ENCODE peak calls at places on chromosomes 3 and 15, in eight cellular contexts. J is endothelial cell of umbilical vein, O is upper lobe of left lung, H is brain microvascular endothelial cell, U is lower lobe of right lung, K is A549, Q is thoracic aorta, A is psoas muscle. R is an unnamed sample.

GRCh38 chr15:89814112-89814742 is 425 bp downstream of the ANPEP start:
- DNase-seq in J (no peak), O (peak), H (no peak), U (peak), K (no peak), Q (no peak), A (no peak), R (no peak)

GRCh38 chr15:99438222-99438592 is 127.6 kb upstream of the MEF2A start:
- DNase-seq in J (no peak), O (peak), H (no peak), U (no peak), K (no peak), Q (no peak), A (no peak), R (no peak)

GRCh38 chr3:100957407-100958100 is 35.7 kb downstream of the ABI3BP start:
- DNase-seq in J (no peak), O (no peak), H (peak), U (no peak), K (no peak), Q (no peak), A (no peak), R (no peak)

GRCh38 chr3:25897019-25897418 is 107.1 kb downstream of the OXSM start:
- DNase-seq in J (peak), O (no peak), H (peak), U (no peak), K (peak), Q (no peak), A (no peak), R (no peak)

GRCh38 chr3:196168808-196169391 is 42.3 kb downstream of the ZDHHC19 start:
- DNase-seq in J (no peak), O (no peak), H (no peak), U (no peak), K (no peak), Q (no peak), A (no peak), R (no peak)

GRCh38 chr3:122350814-122351418 is 25.9 kb downstream of the CSTA start:
- DNase-seq in J (no peak), O (no peak), H (peak), U (no peak), K (no peak), Q (no peak), A (no peak), R (no peak)

GRCh38 chr15:93037341-93038063 is 51.5 kb downstream of the RGMA start:
- DNase-seq in J (no peak), O (peak), H (peak), U (peak), K (no peak), Q (no peak), A (peak), R (no peak)

GRCh38 chr3:15523660-15524417 is 2.3 kb upstream of the COLQ start:
- DNase-seq in J (no peak), O (no peak), H (no peak), U (no peak), K (no peak), Q (no peak), A (no peak), R (no peak)

GRCh38 chr3:169865176-169865800 is 4.4 kb downstream of the LRRC31 start:
- DNase-seq in J (no peak), O (no peak), H (no peak), U (no peak), K (no peak), Q (no peak), A (no peak), R (peak)

GRCh38 chr3:52181543-52181942 is 16.4 kb upstream of the ALAS1 start:
- DNase-seq in J (no peak), O (no peak), H (no peak), U (no peak), K (no peak), Q (no peak), A (no peak), R (no peak)

GRCh38 chr3:96190024-96190616 is 624.3 kb upstream of the EPHA6 start:
- DNase-seq in J (no peak), O (no peak), H (no peak), U (no peak), K (no peak), Q (no peak), A (no peak), R (no peak)

GRCh38 chr15:81888748-81889479 is 156.9 kb downstream of the MEX3B start:
- DNase-seq in J (no peak), O (no peak), H (peak), U (no peak), K (no peak), Q (no peak), A (no peak), R (no peak)

GRCh38 chr3:101635954-101636798 is 40.8 kb downstream of the ZBTB11 start:
- DNase-seq in J (peak), O (no peak), H (peak), U (peak), K (peak), Q (no peak), A (peak), R (peak)

GRCh38 chr3:118823626-118824025 is 211.0 kb downstream of the IGSF11 start:
- DNase-seq in J (no peak), O (no peak), H (no peak), U (no peak), K (no peak), Q (no peak), A (no peak), R (no peak)

GRCh38 chr3:24048843-24049242 is 103.8 kb downstream of the NR1D2 start:
- DNase-seq in J (no peak), O (no peak), H (no peak), U (no peak), K (no peak), Q (no peak), A (no peak), R (no peak)

GRCh38 chr15:37891754-37892368 is 42.6 kb upstream of the TMCO5A start:
- DNase-seq in J (peak), O (no peak), H (peak), U (no peak), K (peak), Q (no peak), A (no peak), R (no peak)

GRCh38 chr3:98613616-98614015 is 20.2 kb upstream of the CPOX start:
- DNase-seq in J (no peak), O (no peak), H (peak), U (no peak), K (no peak), Q (no peak), A (no peak), R (no peak)

GRCh38 chr3:18222686-18223085 is 202.5 kb downstream of the SATB1 start:
- DNase-seq in J (no peak), O (no peak), H (no peak), U (no peak), K (no peak), Q (no peak), A (no peak), R (no peak)

GRCh38 chr3:127483902-127484591 is 106.5 kb downstream of the TPRA1 start:
- DNase-seq in J (no peak), O (no peak), H (no peak), U (no peak), K (no peak), Q (no peak), A (no peak), R (peak)

GRCh38 chr3:190566043-190566933 is 52.4 kb downstream of the IL1RAP start:
- DNase-seq in J (peak), O (no peak), H (peak), U (peak), K (peak), Q (peak), A (peak), R (no peak)

GRCh38 chr3:192957441-192957951 is 39.8 kb upstream of the MB21D2 start:
- DNase-seq in J (peak), O (no peak), H (peak), U (no peak), K (no peak), Q (peak), A (peak), R (no peak)

GRCh38 chr3:38649500-38650247 is at the start of gene SCN5A:
- DNase-seq in J (peak), O (peak), H (no peak), U (peak), K (peak), Q (no peak), A (peak), R (peak)

GRCh38 chr3:53079147-53079546 is 33.3 kb upstream of the SFMBT1 start:
- DNase-seq in J (no peak), O (no peak), H (no peak), U (no peak), K (no peak), Q (no peak), A (no peak), R (no peak)

GRCh38 chr3:187114511-187114910 is 24.8 kb downstream of the RPL39L start:
- DNase-seq in J (no peak), O (no peak), H (no peak), U (no peak), K (no peak), Q (no peak), A (no peak), R (no peak)

GRCh38 chr15:82081904-82082810 is 36.3 kb upstream of the MEX3B start:
- DNase-seq in J (no peak), O (no peak), H (peak), U (no peak), K (no peak), Q (no peak), A (no peak), R (no peak)

GRCh38 chr15:29133791-29134190 is 135.8 kb downstream of the NSMCE3 start:
- DNase-seq in J (no peak), O (no peak), H (no peak), U (no peak), K (no peak), Q (no peak), A (no peak), R (no peak)

GRCh38 chr3:97793415-97794019 is 28.3 kb upstream of the CRYBG3 start:
- DNase-seq in J (peak), O (no peak), H (peak), U (no peak), K (peak), Q (no peak), A (no peak), R (peak)

GRCh38 chr15:65829150-65829764 is 37.2 kb upstream of the DENND4A start:
- DNase-seq in J (peak), O (no peak), H (no peak), U (no peak), K (peak), Q (no peak), A (no peak), R (no peak)

GRCh38 chr3:79846148-79846933 is 78.5 kb upstream of the ROBO1 start:
- DNase-seq in J (no peak), O (no peak), H (no peak), U (no peak), K (no peak), Q (no peak), A (no peak), R (no peak)

GRCh38 chr3:133843634-133844033 is 38.0 kb downstream of the SRPRB start:
- DNase-seq in J (no peak), O (no peak), H (peak), U (no peak), K (no peak), Q (no peak), A (no peak), R (no peak)

GRCh38 chr3:8441969-8442559 is 59.6 kb upstream of the LMCD1 start:
- DNase-seq in J (peak), O (no peak), H (peak), U (no peak), K (peak), Q (no peak), A (no peak), R (peak)

GRCh38 chr15:99306694-99307338 is 55.5 kb downstream of the LRRC28 start:
- DNase-seq in J (no peak), O (no peak), H (no peak), U (no peak), K (no peak), Q (no peak), A (no peak), R (no peak)

GRCh38 chr3:71503525-71504249 is 79.8 kb downstream of the FOXP1 start:
- DNase-seq in J (no peak), O (no peak), H (peak), U (no peak), K (peak), Q (no peak), A (no peak), R (no peak)

GRCh38 chr3:149717391-149718056 is 34.8 kb downstream of the COMMD2 start:
- DNase-seq in J (peak), O (no peak), H (peak), U (no peak), K (peak), Q (peak), A (no peak), R (no peak)

GRCh38 chr15:74133071-74133702 is 2.8 kb downstream of the ISLR2 start:
- DNase-seq in J (no peak), O (peak), H (no peak), U (no peak), K (no peak), Q (no peak), A (no peak), R (peak)
- H3K4me3 ChIP-seq in J (no peak), O (no peak), H (no peak), U (no peak), K (no peak), Q (no peak), A (no peak), R (no peak)

GRCh38 chr3:180215866-180216265 is 179.1 kb upstream of the PEX5L start:
- DNase-seq in J (no peak), O (no peak), H (no peak), U (no peak), K (no peak), Q (no peak), A (no peak), R (no peak)
- H3K27ac ChIP-seq in J (no peak), O (no peak), H (no peak), U (no peak), K (no peak), Q (no peak), A (no peak), R (no peak)

DNA sequence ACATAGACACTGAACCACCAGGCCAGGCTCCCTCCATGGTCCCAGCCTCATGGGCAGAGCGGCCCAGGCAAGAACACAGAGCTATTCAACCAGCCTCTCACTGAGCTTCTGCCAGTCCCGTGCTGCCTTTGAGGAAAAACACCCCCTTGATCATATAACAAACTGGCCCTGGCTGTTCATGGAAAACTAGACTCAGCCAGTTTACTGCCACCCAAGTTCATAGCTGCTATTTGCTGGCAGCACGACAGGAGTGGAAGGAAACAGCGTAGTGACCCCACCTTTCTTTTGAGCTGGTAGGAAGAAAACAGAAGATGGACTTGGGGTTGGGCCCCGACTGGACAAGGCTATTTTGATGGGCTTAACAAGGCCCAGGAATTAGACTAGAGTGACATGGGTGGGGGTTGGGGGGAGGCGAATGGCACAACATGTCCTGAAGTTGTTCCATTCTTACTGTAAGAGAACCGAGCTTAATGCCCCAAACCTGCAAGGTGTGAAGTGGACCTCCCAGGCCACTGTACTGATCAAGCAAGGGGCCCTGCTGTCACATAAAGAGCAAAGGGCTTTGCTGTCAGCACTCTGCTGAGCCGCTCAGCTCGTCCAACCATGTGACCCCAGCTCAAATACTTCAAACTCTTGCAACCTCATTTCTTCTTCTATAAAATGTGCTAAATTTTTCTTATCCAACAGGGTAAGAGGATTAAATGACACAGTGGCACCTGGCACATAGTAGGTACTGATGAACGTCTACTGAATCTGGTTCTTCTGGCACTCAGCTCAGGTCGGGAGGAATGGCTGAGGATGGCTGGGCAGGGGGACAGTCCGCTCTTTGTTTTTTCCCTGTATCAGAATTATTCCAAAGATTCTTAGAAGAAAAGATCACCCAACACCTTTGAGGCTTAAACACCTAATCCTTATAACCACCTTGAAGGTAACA is 1.5 kb downstream of the FBXL22 start:
- DNase-seq in J (peak), O (no peak), H (no peak), U (no peak), K (no peak), Q (no peak), A (no peak), R (no peak)
- H3K4me3 ChIP-seq in J (no peak), O (no peak), H (no peak), U (no peak), K (no peak), Q (peak), A (peak), R (peak)

GRCh38 chr15:95325763-95326688 is 1004.5 kb upstream of the NR2F2 start:
- DNase-seq in J (peak), O (no peak), H (peak), U (no peak), K (no peak), Q (no peak), A (no peak), R (no peak)
- H3K27ac ChIP-seq in J (peak), O (peak), H (peak), U (peak), K (no peak), Q (peak), A (peak), R (no peak)

GRCh38 chr15:40306908-40307307 is 827 bp downstream of the PLCB2 start:
- DNase-seq in J (no peak), O (no peak), H (no peak), U (no peak), K (no peak), Q (no peak), A (no peak), R (no peak)
- H3K4me3 ChIP-seq in J (no peak), O (no peak), H (no peak), U (peak), K (no peak), Q (peak), A (peak), R (peak)

GRCh38 chr15:79609501-79609900 is 177.4 kb downstream of the MINAR1 start:
- DNase-seq in J (no peak), O (no peak), H (no peak), U (no peak), K (no peak), Q (no peak), A (no peak), R (no peak)
- H3K27ac ChIP-seq in J (no peak), O (no peak), H (no peak), U (no peak), K (no peak), Q (no peak), A (no peak), R (no peak)

GRCh38 chr15:73120269-73120668 is 68.0 kb downstream of the NEO1 start:
- DNase-seq in J (no peak), O (no peak), H (no peak), U (no peak), K (no peak), Q (no peak), A (no peak), R (no peak)
- H3K4me3 ChIP-seq in J (no peak), O (no peak), H (no peak), U (no peak), K (no peak), Q (no peak), A (no peak), R (no peak)

DNA sequence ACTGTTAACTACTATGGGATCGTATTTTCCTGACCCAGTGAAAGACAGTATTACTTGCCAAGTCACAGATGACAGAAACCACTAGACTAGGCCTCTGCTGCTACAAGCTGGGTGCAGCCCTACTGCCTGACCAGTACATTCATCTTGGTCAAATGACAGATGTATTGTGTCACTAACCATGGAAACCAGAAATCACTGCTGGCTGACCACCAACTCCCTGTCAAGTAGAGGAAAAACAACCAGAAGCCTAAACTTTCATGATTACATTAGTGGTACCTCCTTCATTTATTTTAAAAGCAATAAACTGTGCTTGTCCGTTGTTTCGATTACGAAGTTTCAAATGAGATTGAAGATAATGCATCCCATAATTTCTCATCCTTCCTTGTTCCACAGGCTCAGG is 309.8 kb downstream of the LSAMP start:
- DNase-seq in J (peak), O (no peak), H (peak), U (no peak), K (no peak), Q (no peak), A (no peak), R (no peak)
- H3K27ac ChIP-seq in J (no peak), O (peak), H (no peak), U (peak), K (no peak), Q (no peak), A (peak), R (no peak)

R was measured in CD4-positive, CD25-positive, alpha-beta regulatory T cell.